ENCODE peak calls at places on chromosomes 5 and 9, in nine cellular contexts. One of them, this sample, is unnamed.

GRCh38 chr5:55187370-55187769 is 14.4 kb upstream of the CDC20B start:
- DNase-seq in pancreas: no peak
- DNase-seq in upper lobe of right lung: no peak
- DNase-seq in spleen: no peak
- DNase-seq in left ventricle myocardium inferior: no peak
- DNase-seq in colonic mucosa: no peak
- DNase-seq in heart right ventricle: no peak
- DNase-seq in sigmoid colon: no peak
- DNase-seq in transverse colon: no peak
- DNase-seq in this sample: no peak

GRCh38 chr5:91301459-91301858 is 81.7 kb downstream of the ARRDC3 start:
- DNase-seq in pancreas: no peak
- DNase-seq in sigmoid colon: no peak
- DNase-seq in spleen: no peak
- DNase-seq in upper lobe of right lung: no peak
- DNase-seq in transverse colon: no peak
- DNase-seq in heart right ventricle: no peak
- DNase-seq in colonic mucosa: no peak
- DNase-seq in left ventricle myocardium inferior: no peak
- DNase-seq in this sample: no peak

GRCh38 chr9:8855046-8855445 is 1055.5 kb upstream of the DMAC1 start:
- DNase-seq in upper lobe of right lung: no peak
- DNase-seq in left ventricle myocardium inferior: no peak
- DNase-seq in spleen: no peak
- DNase-seq in heart right ventricle: no peak
- DNase-seq in colonic mucosa: no peak
- DNase-seq in pancreas: no peak
- DNase-seq in sigmoid colon: no peak
- DNase-seq in transverse colon: no peak
- DNase-seq in this sample: no peak

GRCh38 chr5:54484219-54484894 is 28.9 kb downstream of the HSPB3 start:
- DNase-seq in heart right ventricle: no peak
- DNase-seq in colonic mucosa: no peak
- DNase-seq in spleen: no peak
- DNase-seq in sigmoid colon: no peak
- DNase-seq in upper lobe of right lung: no peak
- DNase-seq in pancreas: no peak
- DNase-seq in transverse colon: no peak
- DNase-seq in left ventricle myocardium inferior: no peak
- DNase-seq in this sample: no peak

GRCh38 chr5:1001406-1002270 is 7.0 kb upstream of the NKD2 start:
- DNase-seq in transverse colon: no peak
- DNase-seq in heart right ventricle: no peak
- DNase-seq in pancreas: peak; percentile 6
- DNase-seq in colonic mucosa: peak; percentile 16
- DNase-seq in spleen: peak; percentile 55
- DNase-seq in sigmoid colon: peak; percentile 58
- DNase-seq in left ventricle myocardium inferior: peak; percentile 10
- DNase-seq in upper lobe of right lung: peak; percentile 57
- DNase-seq in this sample: peak; percentile 39

GRCh38 chr9:109880276-109881169 is 100.5 kb downstream of the PALM2AKAP2 start:
- DNase-seq in left ventricle myocardium inferior: no peak
- DNase-seq in sigmoid colon: no peak
- DNase-seq in colonic mucosa: no peak
- DNase-seq in heart right ventricle: no peak
- DNase-seq in transverse colon: no peak
- DNase-seq in pancreas: no peak
- DNase-seq in spleen: no peak
- DNase-seq in upper lobe of right lung: no peak
- DNase-seq in this sample: no peak

GRCh38 chr5:176508603-176509002 is 28.6 kb downstream of the RNF44 start:
- DNase-seq in transverse colon: no peak
- DNase-seq in pancreas: no peak
- DNase-seq in sigmoid colon: no peak
- DNase-seq in upper lobe of right lung: no peak
- DNase-seq in heart right ventricle: no peak
- DNase-seq in colonic mucosa: no peak
- DNase-seq in left ventricle myocardium inferior: no peak
- DNase-seq in spleen: no peak
- DNase-seq in this sample: no peak

GRCh38 chr5:131747180-131748105 is 49.4 kb downstream of the FNIP1 start:
- DNase-seq in heart right ventricle: no peak
- DNase-seq in upper lobe of right lung: no peak
- DNase-seq in colonic mucosa: no peak
- DNase-seq in spleen: no peak
- DNase-seq in left ventricle myocardium inferior: no peak
- DNase-seq in sigmoid colon: no peak
- DNase-seq in transverse colon: no peak
- DNase-seq in pancreas: no peak
- DNase-seq in this sample: no peak

GRCh38 chr5:53023969-53024368 is 34.8 kb downstream of the ITGA2 start:
- DNase-seq in pancreas: no peak
- DNase-seq in transverse colon: no peak
- DNase-seq in colonic mucosa: no peak
- DNase-seq in upper lobe of right lung: no peak
- DNase-seq in sigmoid colon: no peak
- DNase-seq in heart right ventricle: no peak
- DNase-seq in left ventricle myocardium inferior: no peak
- DNase-seq in spleen: no peak
- DNase-seq in this sample: no peak

GRCh38 chr9:21964925-21965385 is 29.2 kb downstream of the CDKN2A start:
- DNase-seq in pancreas: peak; percentile 60
- DNase-seq in heart right ventricle: no peak
- DNase-seq in left ventricle myocardium inferior: no peak
- DNase-seq in transverse colon: peak; percentile 48
- DNase-seq in upper lobe of right lung: peak; percentile 73
- DNase-seq in colonic mucosa: peak; percentile 57
- DNase-seq in spleen: peak; percentile 79
- DNase-seq in sigmoid colon: peak; percentile 75
- DNase-seq in this sample: peak; percentile 74

GRCh38 chr5:163943546-163943945 is 438.1 kb downstream of the MAT2B start:
- DNase-seq in upper lobe of right lung: no peak
- DNase-seq in pancreas: no peak
- DNase-seq in heart right ventricle: no peak
- DNase-seq in left ventricle myocardium inferior: no peak
- DNase-seq in transverse colon: no peak
- DNase-seq in spleen: no peak
- DNase-seq in colonic mucosa: no peak
- DNase-seq in sigmoid colon: no peak
- DNase-seq in this sample: no peak

GRCh38 chr5:891117-891836 is 1.3 kb downstream of the BRD9 start:
- DNase-seq in sigmoid colon: peak; percentile 46
- DNase-seq in pancreas: no peak
- DNase-seq in colonic mucosa: peak; percentile 41
- DNase-seq in left ventricle myocardium inferior: no peak
- DNase-seq in heart right ventricle: no peak
- DNase-seq in spleen: peak; percentile 75
- DNase-seq in transverse colon: peak; percentile 31
- DNase-seq in upper lobe of right lung: no peak
- DNase-seq in this sample: no peak

GRCh38 chr5:119453045-119453383 is 717 bp downstream of the HSD17B4 start:
- DNase-seq in pancreas: no peak
- DNase-seq in upper lobe of right lung: no peak
- DNase-seq in transverse colon: peak; percentile 36
- DNase-seq in spleen: no peak
- DNase-seq in colonic mucosa: peak; percentile 32
- DNase-seq in heart right ventricle: no peak
- DNase-seq in sigmoid colon: no peak
- DNase-seq in left ventricle myocardium inferior: no peak
- DNase-seq in this sample: no peak

GRCh38 chr9:19840953-19841352 is 52.1 kb upstream of the SLC24A2 start:
- DNase-seq in transverse colon: no peak
- DNase-seq in colonic mucosa: no peak
- DNase-seq in upper lobe of right lung: no peak
- DNase-seq in spleen: no peak
- DNase-seq in sigmoid colon: no peak
- DNase-seq in heart right ventricle: no peak
- DNase-seq in left ventricle myocardium inferior: no peak
- DNase-seq in pancreas: no peak
- DNase-seq in this sample: no peak

GRCh38 chr5:9865574-9865973 is 235.4 kb upstream of the TAS2R1 start:
- DNase-seq in sigmoid colon: no peak
- DNase-seq in transverse colon: no peak
- DNase-seq in left ventricle myocardium inferior: no peak
- DNase-seq in heart right ventricle: no peak
- DNase-seq in upper lobe of right lung: no peak
- DNase-seq in spleen: no peak
- DNase-seq in pancreas: no peak
- DNase-seq in colonic mucosa: no peak
- DNase-seq in this sample: no peak

GRCh38 chr9:33202552-33203300 is 35.6 kb upstream of the B4GALT1 start:
- DNase-seq in transverse colon: peak; percentile 77
- DNase-seq in spleen: peak; percentile 84
- DNase-seq in left ventricle myocardium inferior: peak; percentile 69
- DNase-seq in upper lobe of right lung: no peak
- DNase-seq in colonic mucosa: no peak
- DNase-seq in pancreas: no peak
- DNase-seq in heart right ventricle: peak; percentile 78
- DNase-seq in sigmoid colon: peak; percentile 81
- DNase-seq in this sample: peak; percentile 77

GRCh38 chr5:160363122-160363521 is 7.3 kb downstream of the C1QTNF2 start:
- DNase-seq in pancreas: no peak
- DNase-seq in sigmoid colon: no peak
- DNase-seq in colonic mucosa: no peak
- DNase-seq in spleen: no peak
- DNase-seq in left ventricle myocardium inferior: no peak
- DNase-seq in transverse colon: no peak
- DNase-seq in upper lobe of right lung: no peak
- DNase-seq in heart right ventricle: no peak
- DNase-seq in this sample: no peak

DNA sequence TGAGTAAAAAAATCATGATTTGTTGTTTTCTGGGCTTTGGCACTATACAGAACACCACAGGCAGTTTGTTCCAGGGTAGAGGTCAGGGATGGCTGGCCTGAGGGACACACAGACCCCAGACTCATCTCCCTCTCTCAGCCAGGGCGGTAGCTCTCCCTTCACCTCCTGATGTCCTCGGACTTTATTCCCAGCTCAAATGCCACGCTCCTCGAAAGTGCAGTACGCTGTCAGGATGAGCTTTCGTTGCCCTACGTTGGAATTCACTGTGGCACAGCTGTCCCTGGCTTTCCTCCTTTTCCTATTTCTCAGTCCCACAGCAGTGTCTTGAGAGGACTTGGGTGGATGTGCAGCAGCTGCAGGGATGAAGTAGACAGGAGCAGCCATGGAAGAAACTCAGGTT is 15.7 kb upstream of the MGAT1 start:
- DNase-seq in colonic mucosa: no peak
- DNase-seq in transverse colon: no peak
- DNase-seq in upper lobe of right lung: no peak
- DNase-seq in spleen: no peak
- DNase-seq in pancreas: no peak
- DNase-seq in heart right ventricle: no peak
- DNase-seq in left ventricle myocardium inferior: no peak
- DNase-seq in sigmoid colon: peak; percentile 44
- DNase-seq in this sample: no peak
- H3K4me1 ChIP-seq in colonic mucosa: no peaks in the 10 kb centered on the region
- H3K4me1 ChIP-seq in transverse colon: no peaks in the 10 kb centered on the region
- H3K4me1 ChIP-seq in upper lobe of right lung: peaks cover 43% of the 10 kb centered on the region
- H3K4me1 ChIP-seq in spleen: peaks cover 39% of the 10 kb centered on the region
- H3K4me1 ChIP-seq in pancreas: peaks cover 29% of the 10 kb centered on the region
- H3K4me1 ChIP-seq in heart right ventricle: peaks cover 92% of the 10 kb centered on the region
- H3K4me1 ChIP-seq in left ventricle myocardium inferior: peaks cover 68% of the 10 kb centered on the region
- H3K4me1 ChIP-seq in sigmoid colon: peaks cover 19% of the 10 kb centered on the region
- H3K4me1 ChIP-seq in this sample: peaks cover 22% of the 10 kb centered on the region

GRCh38 chr9:99104459-99105151 is at the start of gene TGFBR1:
- DNase-seq in spleen: peak; percentile 99
- DNase-seq in sigmoid colon: peak; percentile 96
- DNase-seq in transverse colon: peak; percentile 94
- DNase-seq in colonic mucosa: peak; percentile 92
- DNase-seq in heart right ventricle: peak; percentile 92
- DNase-seq in upper lobe of right lung: peak; percentile 97
- DNase-seq in left ventricle myocardium inferior: peak; percentile 95
- DNase-seq in pancreas: peak; percentile 93
- DNase-seq in this sample: peak; percentile 98
- TF ChIP-seq CTCF in spleen: no peak
- TF ChIP-seq CTCF in sigmoid colon: peak; percentile 11
- TF ChIP-seq CTCF in transverse colon: peak; percentile 5
- TF ChIP-seq CTCF in colonic mucosa: no peak
- TF ChIP-seq CTCF in heart right ventricle: peak; percentile 18
- TF ChIP-seq CTCF in upper lobe of right lung: no peak
- TF ChIP-seq CTCF in left ventricle myocardium inferior: peak; percentile 21
- TF ChIP-seq CTCF in pancreas: no peak
- TF ChIP-seq CTCF in this sample: no peak

GRCh38 chr9:137183980-137184595 is 4.3 kb downstream of the ANAPC2 start:
- DNase-seq in sigmoid colon: no peak
- DNase-seq in spleen: no peak
- DNase-seq in left ventricle myocardium inferior: no peak
- DNase-seq in upper lobe of right lung: no peak
- DNase-seq in heart right ventricle: no peak
- DNase-seq in colonic mucosa: no peak
- DNase-seq in transverse colon: no peak
- DNase-seq in pancreas: no peak
- DNase-seq in this sample: no peak
- H3K36me3 ChIP-seq in sigmoid colon: peaks cover 55% of the 10 kb centered on the region
- H3K36me3 ChIP-seq in spleen: peaks cover 66% of the 10 kb centered on the region
- H3K36me3 ChIP-seq in left ventricle myocardium inferior: peaks cover 74% of the 10 kb centered on the region
- H3K36me3 ChIP-seq in upper lobe of right lung: peaks cover 63% of the 10 kb centered on the region
- H3K36me3 ChIP-seq in heart right ventricle: peaks cover 62% of the 10 kb centered on the region
- H3K36me3 ChIP-seq in colonic mucosa: peaks cover 3% of the 10 kb centered on the region
- H3K36me3 ChIP-seq in transverse colon: no peaks in the 10 kb centered on the region
- H3K36me3 ChIP-seq in pancreas: peaks cover 52% of the 10 kb centered on the region
- H3K36me3 ChIP-seq in this sample: peaks cover 26% of the 10 kb centered on the region

DNA sequence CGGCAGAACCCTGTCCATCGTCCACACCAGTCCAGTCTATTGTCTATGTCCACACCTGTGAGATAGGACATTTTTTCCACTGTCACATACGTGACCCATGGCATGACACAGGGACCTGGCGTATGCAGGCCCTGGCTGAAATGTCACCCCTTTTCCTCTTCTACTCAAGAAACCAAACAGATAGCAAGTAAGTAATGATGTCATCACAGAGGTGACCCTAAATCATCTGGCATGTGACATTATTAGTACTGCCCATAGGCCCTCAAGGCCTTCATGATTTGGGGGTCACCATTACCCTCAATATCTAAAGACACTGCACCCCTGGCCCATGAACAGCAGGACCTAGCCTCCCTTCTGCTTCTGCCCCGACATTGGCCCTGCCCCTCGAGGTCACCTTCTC is 88.3 kb downstream of the LHX2 start:
- DNase-seq in left ventricle myocardium inferior: no peak
- DNase-seq in colonic mucosa: no peak
- DNase-seq in heart right ventricle: no peak
- DNase-seq in upper lobe of right lung: no peak
- DNase-seq in sigmoid colon: no peak
- DNase-seq in spleen: no peak
- DNase-seq in pancreas: no peak
- DNase-seq in transverse colon: no peak
- DNase-seq in this sample: no peak
- H3K4me1 ChIP-seq in left ventricle myocardium inferior: no peaks in the 10 kb centered on the region
- H3K4me1 ChIP-seq in colonic mucosa: no peaks in the 10 kb centered on the region
- H3K4me1 ChIP-seq in heart right ventricle: no peaks in the 10 kb centered on the region
- H3K4me1 ChIP-seq in upper lobe of right lung: no peaks in the 10 kb centered on the region
- H3K4me1 ChIP-seq in sigmoid colon: no peaks in the 10 kb centered on the region
- H3K4me1 ChIP-seq in spleen: no peaks in the 10 kb centered on the region
- H3K4me1 ChIP-seq in pancreas: no peaks in the 10 kb centered on the region
- H3K4me1 ChIP-seq in transverse colon: no peaks in the 10 kb centered on the region
- H3K4me1 ChIP-seq in this sample: no peaks in the 10 kb centered on the region

GRCh38 chr9:112091805-112092204 is 83.3 kb downstream of the SUSD1 start:
- DNase-seq in left ventricle myocardium inferior: no peak
- DNase-seq in spleen: no peak
- DNase-seq in transverse colon: no peak
- DNase-seq in pancreas: peak; percentile 29
- DNase-seq in heart right ventricle: no peak
- DNase-seq in sigmoid colon: no peak
- DNase-seq in upper lobe of right lung: no peak
- DNase-seq in colonic mucosa: peak; percentile 19
- DNase-seq in this sample: no peak
- TF ChIP-seq CTCF in left ventricle myocardium inferior: peak; percentile 49
- TF ChIP-seq CTCF in spleen: no peak
- TF ChIP-seq CTCF in transverse colon: no peak
- TF ChIP-seq CTCF in pancreas: no peak
- TF ChIP-seq CTCF in heart right ventricle: peak; percentile 50
- TF ChIP-seq CTCF in sigmoid colon: no peak
- TF ChIP-seq CTCF in upper lobe of right lung: peak; percentile 7
- TF ChIP-seq CTCF in colonic mucosa: no peak
- TF ChIP-seq CTCF in this sample: peak; percentile 29

This sample was measured in kidney.